ENCODE peak calls at places on chromosomes 2 and 18, in five cellular contexts. X, H, M, G and P are unnamed samples.

GRCh38 chr2:150449856-150450255 is 37.6 kb downstream of the RND3 start:
- DNase-seq in X (no peak), H (no peak), M (no peak), G (no peak), P (no peak)

GRCh38 chr2:76640905-76641304 is 881.3 kb downstream of the LRRTM4 start:
- DNase-seq in X (no peak), H (no peak), M (no peak), G (no peak), P (peak)

GRCh38 chr2:71742953-71743601 is 289.7 kb downstream of the DYSF start:
- DNase-seq in X (peak), H (no peak), M (peak), G (no peak), P (peak)

GRCh38 chr18:51890762-51891161 is 449.2 kb upstream of the DCC start:
- DNase-seq in X (no peak), H (no peak), M (peak), G (peak), P (peak)

GRCh38 chr2:44351088-44351487 is 10.2 kb downstream of the PREPL start:
- DNase-seq in X (no peak), H (no peak), M (no peak), G (no peak), P (peak)

GRCh38 chr2:218129756-218130155 is 3.9 kb downstream of the CXCR2 start:
- DNase-seq in X (no peak), H (no peak), M (no peak), G (no peak), P (peak)

GRCh38 chr18:8283901-8284585 is 325.2 kb upstream of the RAB12 start:
- DNase-seq in X (no peak), H (no peak), M (no peak), G (no peak), P (no peak)

GRCh38 chr18:29488617-29489016 is 1311.7 kb upstream of the CDH2 start:
- DNase-seq in X (no peak), H (no peak), M (no peak), G (no peak), P (no peak)

GRCh38 chr18:34482204-34482603 is 227.9 kb upstream of the DTNA start:
- DNase-seq in X (no peak), H (no peak), M (no peak), G (no peak), P (no peak)

GRCh38 chr2:211216221-211216620 is 659.8 kb downstream of the CPS1 start:
- DNase-seq in X (no peak), H (no peak), M (peak), G (no peak), P (no peak)

GRCh38 chr2:178871536-178871935 is 64.3 kb upstream of the TTN start:
- DNase-seq in X (no peak), H (no peak), M (no peak), G (no peak), P (no peak)

GRCh38 chr2:240983361-240983995 is 14.9 kb upstream of the SNED1 start:
- DNase-seq in X (peak), H (no peak), M (peak), G (no peak), P (no peak)

GRCh38 chr2:31193066-31193396 is 24.3 kb downstream of the CAPN14 start:
- DNase-seq in X (peak), H (no peak), M (no peak), G (no peak), P (no peak)

GRCh38 chr2:83817511-83817910 is 641.6 kb downstream of the SUCLG1 start:
- DNase-seq in X (peak), H (no peak), M (peak), G (no peak), P (no peak)